ENCODE peak calls at places on chromosome 11, in nine cellular contexts. One of them, this sample, is unnamed.

GRCh38 chr11:94656968-94657367 is 89.8 kb downstream of the PIWIL4 start:
- DNase-seq in fibroblast of lung: no peak
- DNase-seq in neuronal stem cell: no peak
- DNase-seq in Panc1: no peak
- DNase-seq in OCI-LY7: no peak
- DNase-seq in pancreas: no peak
- DNase-seq in body of pancreas: no peak
- DNase-seq in GM23248: no peak
- DNase-seq in brain microvascular endothelial cell: no peak
- DNase-seq in this sample: no peak

GRCh38 chr11:70324354-70325115 is 54.0 kb downstream of the PPFIA1 start:
- DNase-seq in brain microvascular endothelial cell: peak; percentile 30
- DNase-seq in body of pancreas: no peak
- DNase-seq in Panc1: no peak
- DNase-seq in pancreas: no peak
- DNase-seq in GM23248: peak; percentile 23
- DNase-seq in neuronal stem cell: peak; percentile 24
- DNase-seq in OCI-LY7: no peak
- DNase-seq in fibroblast of lung: no peak
- DNase-seq in this sample: no peak

GRCh38 chr11:112564228-112564955 is 303.7 kb upstream of the PLET1 start:
- DNase-seq in GM23248: peak; percentile 49
- DNase-seq in Panc1: no peak
- DNase-seq in body of pancreas: no peak
- DNase-seq in OCI-LY7: no peak
- DNase-seq in brain microvascular endothelial cell: peak; percentile 47
- DNase-seq in pancreas: no peak
- DNase-seq in neuronal stem cell: no peak
- DNase-seq in fibroblast of lung: peak; percentile 79
- DNase-seq in this sample: peak; percentile 79

GRCh38 chr11:27926056-27926455 is 181.9 kb downstream of the KIF18A start:
- DNase-seq in fibroblast of lung: peak; percentile 6
- DNase-seq in pancreas: no peak
- DNase-seq in OCI-LY7: no peak
- DNase-seq in GM23248: peak; percentile 38
- DNase-seq in brain microvascular endothelial cell: no peak
- DNase-seq in body of pancreas: no peak
- DNase-seq in neuronal stem cell: no peak
- DNase-seq in Panc1: no peak
- DNase-seq in this sample: no peak

GRCh38 chr11:115548878-115549528 is 44.8 kb upstream of the CADM1 start:
- DNase-seq in neuronal stem cell: no peak
- DNase-seq in Panc1: no peak
- DNase-seq in OCI-LY7: no peak
- DNase-seq in GM23248: no peak
- DNase-seq in body of pancreas: peak; percentile 47
- DNase-seq in fibroblast of lung: no peak
- DNase-seq in brain microvascular endothelial cell: no peak
- DNase-seq in pancreas: no peak
- DNase-seq in this sample: no peak

GRCh38 chr11:73001615-73002014 is 140.5 kb downstream of the FCHSD2 start:
- DNase-seq in Panc1: no peak
- DNase-seq in GM23248: no peak
- DNase-seq in brain microvascular endothelial cell: no peak
- DNase-seq in pancreas: no peak
- DNase-seq in neuronal stem cell: no peak
- DNase-seq in fibroblast of lung: peak; percentile 20
- DNase-seq in OCI-LY7: no peak
- DNase-seq in body of pancreas: peak; percentile 33
- DNase-seq in this sample: no peak

GRCh38 chr11:87219266-87219665 is 181.5 kb downstream of the TMEM135 start:
- DNase-seq in body of pancreas: no peak
- DNase-seq in neuronal stem cell: no peak
- DNase-seq in fibroblast of lung: peak; percentile 5
- DNase-seq in OCI-LY7: no peak
- DNase-seq in pancreas: no peak
- DNase-seq in GM23248: no peak
- DNase-seq in Panc1: no peak
- DNase-seq in brain microvascular endothelial cell: no peak
- DNase-seq in this sample: no peak

GRCh38 chr11:44731685-44732411 is 5.1 kb downstream of the TSPAN18 start:
- DNase-seq in brain microvascular endothelial cell: no peak
- DNase-seq in fibroblast of lung: no peak
- DNase-seq in neuronal stem cell: no peak
- DNase-seq in Panc1: no peak
- DNase-seq in body of pancreas: no peak
- DNase-seq in OCI-LY7: no peak
- DNase-seq in GM23248: no peak
- DNase-seq in pancreas: no peak
- DNase-seq in this sample: no peak

GRCh38 chr11:81255905-81256304 is 1477.8 kb downstream of the FAM181B start:
- DNase-seq in pancreas: no peak
- DNase-seq in OCI-LY7: no peak
- DNase-seq in neuronal stem cell: no peak
- DNase-seq in GM23248: no peak
- DNase-seq in brain microvascular endothelial cell: no peak
- DNase-seq in Panc1: no peak
- DNase-seq in fibroblast of lung: no peak
- DNase-seq in body of pancreas: no peak
- DNase-seq in this sample: no peak

GRCh38 chr11:69721745-69722144 is 17.9 kb upstream of the FGF19 start:
- DNase-seq in Panc1: no peak
- DNase-seq in neuronal stem cell: no peak
- DNase-seq in brain microvascular endothelial cell: no peak
- DNase-seq in pancreas: no peak
- DNase-seq in OCI-LY7: no peak
- DNase-seq in body of pancreas: peak; percentile 49
- DNase-seq in GM23248: no peak
- DNase-seq in fibroblast of lung: no peak
- DNase-seq in this sample: peak; percentile 66

GRCh38 chr11:88414385-88414861 is 76.9 kb upstream of the CTSC start:
- DNase-seq in GM23248: peak; percentile 77
- DNase-seq in pancreas: no peak
- DNase-seq in OCI-LY7: no peak
- DNase-seq in brain microvascular endothelial cell: peak; percentile 83
- DNase-seq in Panc1: no peak
- DNase-seq in fibroblast of lung: peak; percentile 78
- DNase-seq in body of pancreas: peak; percentile 32
- DNase-seq in neuronal stem cell: no peak
- DNase-seq in this sample: no peak

GRCh38 chr11:79335681-79336080 is 105.1 kb downstream of the TENM4 start:
- DNase-seq in pancreas: no peak
- DNase-seq in neuronal stem cell: no peak
- DNase-seq in OCI-LY7: no peak
- DNase-seq in brain microvascular endothelial cell: no peak
- DNase-seq in fibroblast of lung: no peak
- DNase-seq in Panc1: no peak
- DNase-seq in body of pancreas: no peak
- DNase-seq in GM23248: no peak
- DNase-seq in this sample: no peak

GRCh38 chr11:44578279-44578678 is 12.8 kb downstream of the CD82 start:
- DNase-seq in GM23248: no peak
- DNase-seq in fibroblast of lung: no peak
- DNase-seq in body of pancreas: no peak
- DNase-seq in pancreas: peak; percentile 52
- DNase-seq in neuronal stem cell: no peak
- DNase-seq in brain microvascular endothelial cell: no peak
- DNase-seq in OCI-LY7: no peak
- DNase-seq in Panc1: no peak
- DNase-seq in this sample: no peak

GRCh38 chr11:125514336-125515101 is 18.5 kb upstream of the FEZ1 start:
- DNase-seq in fibroblast of lung: peak; percentile 45
- DNase-seq in Panc1: no peak
- DNase-seq in neuronal stem cell: no peak
- DNase-seq in OCI-LY7: peak; percentile 40
- DNase-seq in brain microvascular endothelial cell: peak; percentile 75
- DNase-seq in pancreas: no peak
- DNase-seq in body of pancreas: no peak
- DNase-seq in GM23248: peak; percentile 36
- DNase-seq in this sample: no peak

GRCh38 chr11:34053161-34053686 is 1.7 kb downstream of the CAPRIN1 start:
- DNase-seq in Panc1: no peak
- DNase-seq in neuronal stem cell: peak; percentile 54
- DNase-seq in pancreas: peak; percentile 81
- DNase-seq in brain microvascular endothelial cell: peak; percentile 60
- DNase-seq in OCI-LY7: peak; percentile 82
- DNase-seq in body of pancreas: peak; percentile 75
- DNase-seq in GM23248: peak; percentile 91
- DNase-seq in fibroblast of lung: peak; percentile 81
- DNase-seq in this sample: peak; percentile 77
- H3K27ac ChIP-seq in Panc1: peak overlapping the region; percentile 98
- H3K27ac ChIP-seq in neuronal stem cell: peak overlapping the region; percentile 98
- H3K27ac ChIP-seq in pancreas: peak overlapping the region; percentile 79
- H3K27ac ChIP-seq in brain microvascular endothelial cell: peak overlapping the region; percentile 100
- H3K27ac ChIP-seq in OCI-LY7: peak overlapping the region; percentile 90
- H3K27ac ChIP-seq in body of pancreas: peak overlapping the region; percentile 100
- H3K27ac ChIP-seq in GM23248: peak overlapping the region; percentile 99
- H3K27ac ChIP-seq in fibroblast of lung: peak overlapping the region; percentile 72
- H3K27ac ChIP-seq in this sample: peak overlapping the region; percentile 99

DNA sequence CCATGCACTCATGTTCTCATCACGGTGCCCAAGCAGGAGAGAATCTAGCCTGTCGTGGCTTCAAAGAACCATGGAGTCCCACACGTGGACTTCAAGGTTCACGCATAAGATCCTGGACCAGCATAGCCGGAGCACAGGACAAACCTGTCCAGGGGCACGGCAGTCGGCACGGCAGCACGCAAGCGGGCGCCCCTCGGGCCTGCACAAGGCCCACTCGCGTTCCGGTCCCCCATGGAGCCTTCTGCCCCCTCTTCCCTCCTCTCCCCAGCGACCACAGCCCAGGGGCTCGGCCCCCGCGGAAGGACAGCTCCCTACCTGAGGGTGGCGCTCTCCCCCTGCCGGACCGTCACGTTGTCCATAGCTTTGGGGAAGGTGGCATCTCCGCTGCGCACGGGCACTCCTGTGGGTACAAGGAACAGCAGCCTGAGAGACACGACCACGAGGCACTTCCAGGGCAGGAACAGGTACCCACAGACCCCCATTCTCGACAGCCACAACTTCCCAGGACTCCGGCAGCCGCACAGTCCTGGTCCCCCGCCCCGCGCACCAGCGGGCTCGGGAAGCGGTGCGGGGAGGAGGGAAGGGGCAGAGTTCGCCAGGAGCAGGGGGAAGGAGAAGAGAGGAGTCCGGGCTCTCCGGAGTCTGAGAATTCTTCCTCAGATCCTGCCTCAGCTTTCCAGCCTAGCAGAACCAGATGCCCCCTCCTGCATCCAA is 589.5 kb downstream of the OPCML start:
- DNase-seq in OCI-LY7: no peak
- DNase-seq in brain microvascular endothelial cell: no peak
- DNase-seq in fibroblast of lung: peak; percentile 0
- DNase-seq in Panc1: no peak
- DNase-seq in neuronal stem cell: peak; percentile 14
- DNase-seq in pancreas: peak; percentile 65
- DNase-seq in body of pancreas: no peak
- DNase-seq in GM23248: no peak
- DNase-seq in this sample: no peak
- H3K4me3 ChIP-seq in OCI-LY7: no peak overlapping the region
- H3K4me3 ChIP-seq in brain microvascular endothelial cell: peak overlapping the region; percentile 58
- H3K4me3 ChIP-seq in fibroblast of lung: peak overlapping the region; percentile 53
- H3K4me3 ChIP-seq in Panc1: no peak overlapping the region
- H3K4me3 ChIP-seq in neuronal stem cell: peak overlapping the region; percentile 79
- H3K4me3 ChIP-seq in pancreas: no peak overlapping the region
- H3K4me3 ChIP-seq in body of pancreas: no peak overlapping the region
- H3K4me3 ChIP-seq in GM23248: peak overlapping the region; percentile 68
- H3K4me3 ChIP-seq in this sample: no peak overlapping the region

GRCh38 chr11:9565822-9566560 is 7.5 kb upstream of the WEE1 start:
- DNase-seq in pancreas: no peak
- DNase-seq in neuronal stem cell: peak; percentile 89
- DNase-seq in GM23248: peak; percentile 99
- DNase-seq in Panc1: peak; percentile 100
- DNase-seq in brain microvascular endothelial cell: peak; percentile 100
- DNase-seq in fibroblast of lung: peak; percentile 100
- DNase-seq in OCI-LY7: no peak
- DNase-seq in body of pancreas: peak; percentile 26
- DNase-seq in this sample: peak; percentile 92
- H3K27ac ChIP-seq in pancreas: peak overlapping the region; percentile 43
- H3K27ac ChIP-seq in neuronal stem cell: peak overlapping the region; percentile 67
- H3K27ac ChIP-seq in GM23248: peak overlapping the region; percentile 99
- H3K27ac ChIP-seq in Panc1: peak overlapping the region; percentile 87
- H3K27ac ChIP-seq in brain microvascular endothelial cell: peak overlapping the region; percentile 100
- H3K27ac ChIP-seq in fibroblast of lung: peak overlapping the region; percentile 92
- H3K27ac ChIP-seq in OCI-LY7: no peak overlapping the region
- H3K27ac ChIP-seq in body of pancreas: peak overlapping the region; percentile 89
- H3K27ac ChIP-seq in this sample: peak overlapping the region; percentile 97

DNA sequence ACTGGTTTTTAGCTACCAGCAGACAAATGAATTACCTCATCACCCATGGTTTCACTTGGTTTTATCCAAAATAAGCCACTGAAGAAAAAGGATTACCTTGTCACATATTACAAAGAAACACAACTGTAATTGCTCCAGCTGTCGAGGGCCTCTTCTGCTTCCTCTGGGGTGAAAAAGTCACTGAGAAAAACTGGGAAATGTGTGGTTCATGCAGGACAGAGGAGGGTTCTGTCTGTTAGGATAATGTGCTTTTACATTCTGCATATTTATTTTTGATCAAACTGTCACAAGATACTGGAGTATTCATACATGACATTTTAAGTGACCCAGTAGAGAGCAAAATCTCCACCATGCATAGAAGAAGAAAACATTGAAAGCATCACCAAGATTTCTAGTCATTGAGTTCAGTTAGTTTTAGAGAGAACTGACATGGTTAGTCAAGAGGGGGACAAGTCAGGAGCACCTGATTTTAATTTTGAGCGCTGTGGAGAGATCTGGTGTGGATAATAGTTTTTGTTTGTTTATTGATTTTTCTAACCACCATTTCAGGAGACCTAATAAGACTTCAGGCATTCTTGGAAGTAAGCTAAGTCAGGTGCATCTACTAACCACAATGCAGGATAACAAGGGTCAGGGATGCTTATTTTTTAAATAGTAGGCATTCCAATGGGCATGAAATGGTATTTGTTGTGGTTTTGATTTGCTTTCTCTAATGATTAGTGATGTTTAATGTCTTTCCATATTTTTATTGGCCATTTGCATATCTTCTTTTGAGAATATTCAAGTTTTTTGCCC is 211.9 kb downstream of the NAV2 start:
- DNase-seq in brain microvascular endothelial cell: no peak
- DNase-seq in fibroblast of lung: no peak
- DNase-seq in OCI-LY7: no peak
- DNase-seq in neuronal stem cell: no peak
- DNase-seq in pancreas: no peak
- DNase-seq in Panc1: no peak
- DNase-seq in body of pancreas: no peak
- DNase-seq in GM23248: no peak
- DNase-seq in this sample: no peak
- H3K4me3 ChIP-seq in brain microvascular endothelial cell: no peak overlapping the region
- H3K4me3 ChIP-seq in fibroblast of lung: no peak overlapping the region
- H3K4me3 ChIP-seq in OCI-LY7: no peak overlapping the region
- H3K4me3 ChIP-seq in neuronal stem cell: no peak overlapping the region
- H3K4me3 ChIP-seq in pancreas: no peak overlapping the region
- H3K4me3 ChIP-seq in Panc1: no peak overlapping the region
- H3K4me3 ChIP-seq in body of pancreas: no peak overlapping the region
- H3K4me3 ChIP-seq in GM23248: no peak overlapping the region
- H3K4me3 ChIP-seq in this sample: no peak overlapping the region

GRCh38 chr11:119714590-119714989 is 14.4 kb downstream of the NECTIN1 start:
- DNase-seq in pancreas: no peak
- DNase-seq in body of pancreas: no peak
- DNase-seq in fibroblast of lung: no peak
- DNase-seq in OCI-LY7: no peak
- DNase-seq in GM23248: no peak
- DNase-seq in brain microvascular endothelial cell: no peak
- DNase-seq in Panc1: no peak
- DNase-seq in neuronal stem cell: no peak
- DNase-seq in this sample: no peak
- H3K27ac ChIP-seq in pancreas: no peak overlapping the region
- H3K27ac ChIP-seq in body of pancreas: no peak overlapping the region
- H3K27ac ChIP-seq in fibroblast of lung: no peak overlapping the region
- H3K27ac ChIP-seq in OCI-LY7: no peak overlapping the region
- H3K27ac ChIP-seq in GM23248: no peak overlapping the region
- H3K27ac ChIP-seq in brain microvascular endothelial cell: no peak overlapping the region
- H3K27ac ChIP-seq in Panc1: no peak overlapping the region
- H3K27ac ChIP-seq in neuronal stem cell: no peak overlapping the region
- H3K27ac ChIP-seq in this sample: no peak overlapping the region